ENCODE peak calls at places on chromosomes 7 and 10, in six cellular contexts. W is AG04450, M is fibroblast of the aortic adventitia, A is nephron progenitor cell, O is right lobe of liver, P is astrocyte of the spinal cord. E is an unnamed sample.

GRCh38 chr10:78513330-78513729 is 479.7 kb downstream of the RPS24 start:
- DNase-seq in M (no peak), P (peak; percentile 45), A (no peak), O (no peak), W (no peak), E (no peak)

GRCh38 chr7:75712517-75713361 is 26.0 kb downstream of the HIP1 start:
- DNase-seq in W (no peak), M (no peak), P (no peak), A (no peak), O (no peak), E (no peak)

GRCh38 chr7:101856488-101857357 is 39.3 kb downstream of the CUX1 start:
- DNase-seq in A (peak; percentile 19), P (peak; percentile 65), M (peak; percentile 80), O (peak; percentile 98), W (peak; percentile 37), E (peak; percentile 93)

GRCh38 chr7:111495173-111495572 is 67.1 kb downstream of the IMMP2L start:
- DNase-seq in P (no peak), M (no peak), W (no peak), O (no peak), A (no peak), E (no peak)

GRCh38 chr10:61847640-61848039 is 53.9 kb upstream of the ARID5B start:
- DNase-seq in A (no peak), M (no peak), P (peak; percentile 32), O (no peak), W (no peak), E (no peak)

GRCh38 chr10:61642692-61643091 is 20.0 kb upstream of the CABCOCO1 start:
- DNase-seq in W (no peak), P (peak; percentile 85), A (no peak), O (no peak), M (peak; percentile 96), E (peak; percentile 45)

GRCh38 chr7:70940597-70940996 is 191.3 kb upstream of the GALNT17 start:
- DNase-seq in O (no peak), W (no peak), M (no peak), P (no peak), A (no peak), E (no peak)

GRCh38 chr7:28891192-28891872 is 66.8 kb downstream of the TRIL start:
- DNase-seq in W (no peak), O (peak; percentile 53), A (no peak), P (no peak), M (no peak), E (no peak)

GRCh38 chr7:91265693-91266066 is 1.4 kb downstream of the FZD1 start:
- DNase-seq in A (peak; percentile 17), P (peak; percentile 38), W (no peak), M (peak; percentile 32), O (no peak), E (no peak)

GRCh38 chr7:81331061-81332018 is 412.5 kb upstream of the SEMA3C start:
- DNase-seq in O (no peak), A (no peak), W (no peak), M (peak; percentile 74), P (peak; percentile 18), E (no peak)

GRCh38 chr7:45349102-45349501 is 191.5 kb downstream of the RAMP3 start:
- DNase-seq in O (no peak), W (no peak), M (no peak), P (no peak), A (no peak), E (no peak)

GRCh38 chr7:73844131-73844547 is 1.8 kb upstream of the METTL27 start:
- DNase-seq in W (no peak), O (no peak), P (no peak), A (no peak), M (no peak), E (no peak)

GRCh38 chr7:82859106-82859850 is 303.4 kb downstream of the PCLO start:
- DNase-seq in W (no peak), A (no peak), P (peak; percentile 18), M (peak; percentile 4), O (no peak), E (peak; percentile 1)

GRCh38 chr10:87818505-87819273 is 663 bp upstream of the ATAD1 start:
- DNase-seq in M (peak; percentile 7), O (no peak), W (no peak), P (peak; percentile 29), A (no peak), E (no peak)

GRCh38 chr10:121459279-121459764 is 138.9 kb downstream of the FGFR2 start:
- DNase-seq in A (no peak), P (no peak), O (no peak), W (no peak), M (no peak), E (no peak)

GRCh38 chr10:121695731-121696464 is 97.7 kb upstream of the FGFR2 start:
- DNase-seq in M (no peak), W (no peak), P (no peak), O (no peak), A (no peak), E (no peak)

GRCh38 chr7:118758582-118758981 is 534.1 kb downstream of the ANKRD7 start:
- DNase-seq in O (no peak), A (no peak), M (no peak), P (no peak), W (no peak), E (no peak)

GRCh38 chr7:118754608-118755007 is 530.1 kb downstream of the ANKRD7 start:
- DNase-seq in M (no peak), O (no peak), P (no peak), A (no peak), W (no peak), E (no peak)

GRCh38 chr7:118755067-118755625 is 530.6 kb downstream of the ANKRD7 start:
- DNase-seq in M (no peak), W (no peak), A (no peak), P (no peak), O (no peak), E (no peak)

GRCh38 chr7:118753464-118753863 is 529.0 kb downstream of the ANKRD7 start:
- DNase-seq in A (no peak), O (no peak), M (no peak), W (no peak), P (no peak), E (no peak)
- TF ChIP-seq CTCF in A (no peak), O (no peak), M (no peak), W (no peak), P (no peak), E (no peak)

GRCh38 chr7:8058852-8059251 is 90.3 kb downstream of the GLCCI1 start:
- DNase-seq in M (no peak), O (no peak), A (no peak), P (no peak), W (no peak), E (no peak)

GRCh38 chr7:8058322-8058721 is 89.7 kb downstream of the GLCCI1 start:
- DNase-seq in P (no peak), O (no peak), M (no peak), W (no peak), A (no peak), E (no peak)

GRCh38 chr7:8052824-8053223 is 84.2 kb downstream of the GLCCI1 start:
- DNase-seq in O (no peak), M (no peak), A (no peak), W (no peak), P (no peak), E (no peak)

GRCh38 chr7:8057566-8057965 is 89.0 kb downstream of the GLCCI1 start:
- DNase-seq in P (no peak), A (no peak), W (no peak), M (no peak), O (no peak), E (no peak)

DNA sequence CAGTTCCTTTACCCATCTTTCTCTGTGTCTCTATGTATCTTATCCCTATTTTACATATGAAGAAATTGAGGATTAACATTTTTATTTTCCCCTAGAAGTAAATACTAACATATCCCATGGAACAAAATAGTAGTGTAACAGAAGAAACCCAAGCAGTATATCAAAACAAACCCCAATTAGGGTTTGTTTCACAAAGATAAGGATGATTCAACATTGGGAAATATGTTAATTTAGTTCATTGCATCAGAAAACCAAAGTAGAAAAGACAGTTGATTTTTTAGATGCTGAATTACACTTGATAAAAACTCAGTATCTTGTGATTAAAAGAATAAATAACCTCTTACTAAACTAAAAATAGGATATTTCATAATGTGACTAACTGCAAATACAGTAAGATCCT is 87.8 kb downstream of the GLCCI1 start:
- DNase-seq in M (no peak), O (no peak), W (no peak), P (no peak), A (no peak), E (no peak)
- TF ChIP-seq CTCF in M (no peak), O (no peak), W (no peak), P (no peak), A (no peak), E (no peak)

GRCh38 chr7:135168489-135169140 is 1.9 kb downstream of the CYREN start:
- DNase-seq in M (no peak), A (no peak), O (no peak), P (no peak), W (no peak), E (no peak)

GRCh38 chr7:135166338-135166989 is 4.0 kb downstream of the CYREN start:
- DNase-seq in W (no peak), M (no peak), O (peak; percentile 76), A (no peak), P (no peak), E (no peak)

GRCh38 chr7:135167360-135167759 is 3.1 kb downstream of the CYREN start:
- DNase-seq in A (no peak), M (no peak), W (no peak), O (no peak), P (no peak), E (no peak)

GRCh38 chr7:135169141-135169935 is 1.2 kb downstream of the CYREN start:
- DNase-seq in A (peak; percentile 22), P (no peak), O (peak; percentile 78), M (peak; percentile 59), W (no peak), E (peak; percentile 48)

DNA sequence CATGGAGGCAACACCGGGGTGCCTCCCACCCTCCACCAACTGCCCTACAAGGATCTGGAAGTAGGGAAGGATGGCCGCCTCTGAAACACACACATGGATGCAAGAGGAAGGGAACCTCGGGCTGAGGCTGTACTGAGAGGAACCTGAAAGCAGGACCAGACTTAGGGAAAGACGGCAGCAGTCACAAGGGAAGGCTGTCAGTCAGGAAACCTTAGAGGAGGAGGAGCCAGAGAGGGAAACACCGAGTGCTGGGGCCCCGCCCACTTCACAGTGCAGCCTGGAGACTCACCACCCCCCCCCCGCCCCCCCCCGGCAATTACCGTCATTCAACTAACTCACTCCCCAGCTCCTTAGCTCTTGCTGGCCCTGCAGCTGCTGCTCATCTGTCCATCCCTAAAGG is 2.5 kb downstream of the CYREN start:
- DNase-seq in P (no peak), A (no peak), M (no peak), O (peak; percentile 70), W (no peak), E (no peak)
- TF ChIP-seq CTCF in P (no peak), A (no peak), M (no peak), O (no peak), W (no peak), E (no peak)

GRCh38 chr10:60627778-60628773 is 150.2 kb upstream of the CDK1 start:
- DNase-seq in M (no peak), P (no peak), W (no peak), A (no peak), O (no peak), E (no peak)

GRCh38 chr10:60629332-60629731 is 148.9 kb upstream of the CDK1 start:
- DNase-seq in P (no peak), A (no peak), M (no peak), W (no peak), O (no peak), E (no peak)

GRCh38 chr10:60623627-60624026 is 154.7 kb upstream of the CDK1 start:
- DNase-seq in O (no peak), M (no peak), P (no peak), A (no peak), W (no peak), E (no peak)

GRCh38 chr10:60621018-60621417 is 157.3 kb upstream of the CDK1 start:
- DNase-seq in W (no peak), P (no peak), M (no peak), A (no peak), O (no peak), E (no peak)

GRCh38 chr10:60626037-60626436 is 152.2 kb upstream of the CDK1 start:
- DNase-seq in P (no peak), M (no peak), O (no peak), W (no peak), A (no peak), E (no peak)
- TF ChIP-seq CTCF in P (no peak), M (no peak), O (no peak), W (no peak), A (no peak), E (no peak)

E was measured in HFFc6.